ENCODE peak calls at places on chromosomes 7 and 10, in five cellular contexts. L is IMR-90; R is stimulated activated CD4-positive, alpha-beta T cell treated with anti-CD3 and anti-CD28 coated beads, Interleukin-2, amount 100 ng/mL, for 48 hours; B is non-pigmented ciliary epithelial cell; H is AG20443. Z is an unnamed sample.

GRCh38 chr10:98269435-98269912 is 1.5 kb upstream of the LOXL4 start:
- DNase-seq in L (peak; percentile 73), R (no peak), B (peak; percentile 37), H (peak; percentile 94), Z (no peak)

GRCh38 chr7:605661-606450 is 86.2 kb upstream of the PDGFA start:
- DNase-seq in L (no peak), R (no peak), B (no peak), H (no peak), Z (no peak)

GRCh38 chr10:28734940-28735759 is 57.8 kb downstream of the BAMBI start:
- DNase-seq in L (peak; percentile 96), R (no peak), B (peak; percentile 99), H (peak; percentile 81), Z (no peak)

GRCh38 chr7:78530351-78530750 is 731.8 kb downstream of the PHTF2 start:
- DNase-seq in L (peak; percentile 83), R (no peak), B (no peak), H (peak; percentile 71), Z (no peak)

GRCh38 chr10:35127289-35127891 is 744 bp downstream of the CREM start:
- DNase-seq in L (peak; percentile 63), R (peak; percentile 51), B (no peak), H (peak; percentile 84), Z (no peak)

GRCh38 chr10:102714621-102715455 is at the start of gene SFXN2:
- DNase-seq in L (no peak), R (peak; percentile 40), B (no peak), H (no peak), Z (no peak)

GRCh38 chr7:158187055-158187770 is 400.4 kb downstream of the PTPRN2 start:
- DNase-seq in L (no peak), R (no peak), B (no peak), H (no peak), Z (no peak)

GRCh38 chr10:97004591-97004990 is 172.5 kb downstream of the LCOR start:
- DNase-seq in L (no peak), R (no peak), B (no peak), H (no peak), Z (no peak)

GRCh38 chr10:73644015-73644743 is 2.9 kb upstream of the MYOZ1 start:
- DNase-seq in L (peak; percentile 73), R (peak; percentile 36), B (no peak), H (peak; percentile 81), Z (no peak)

GRCh38 chr10:91162495-91163268 is 57.8 kb upstream of the PCGF5 start:
- DNase-seq in L (peak; percentile 40), R (peak; percentile 49), B (no peak), H (peak; percentile 86), Z (no peak)

GRCh38 chr10:88066319-88066718 is 202.9 kb downstream of the PTEN start:
- DNase-seq in L (no peak), R (no peak), B (no peak), H (no peak), Z (no peak)

GRCh38 chr10:11824825-11825224 is 1.7 kb downstream of the PROSER2 start:
- DNase-seq in L (no peak), R (no peak), B (no peak), H (no peak), Z (no peak)

GRCh38 chr10:59960751-59961150 is 54.4 kb upstream of the CCDC6 start:
- DNase-seq in L (no peak), R (no peak), B (no peak), H (no peak), Z (no peak)

GRCh38 chr10:13633689-13634088 is 46.9 kb downstream of the PRPF18 start:
- DNase-seq in L (peak; percentile 69), R (no peak), B (peak; percentile 43), H (peak; percentile 63), Z (no peak)

GRCh38 chr7:99371376-99371920 is 3.1 kb upstream of the ARPC1B start:
- DNase-seq in L (no peak), R (no peak), B (no peak), H (no peak), Z (no peak)